ENCODE peak calls at places on chromosome 14, in seven cellular contexts. F is OCI-LY7, J is gastrocnemius medialis, Q is left lung, W is colonic mucosa, X is left ventricle myocardium inferior, E is pancreas. U is an unnamed sample.
A peak's percentile ranks its signal among the peaks of the same experiment; 100 is the strongest.

GRCh38 chr14:37650356-37651037 is 55.1 kb downstream of the TTC6 start:
- DNase-seq in Q (no peak), X (no peak), J (no peak), E (no peak), F (no peak), W (no peak), U (no peak)

GRCh38 chr14:105499256-105500035 is 8.4 kb downstream of the TEDC1 start:
- DNase-seq in X (no peak), F (no peak), W (no peak), E (peak; percentile 72), J (no peak), Q (peak; percentile 24), U (peak; percentile 12)

GRCh38 chr14:102949062-102949800 is 26.8 kb downstream of the AMN start:
- DNase-seq in F (peak; percentile 61), E (peak; percentile 27), J (peak; percentile 85), X (no peak), W (no peak), Q (no peak), U (no peak)

GRCh38 chr14:100857196-100857922 is 31.4 kb downstream of the MEG3 start:
- DNase-seq in F (no peak), W (no peak), E (no peak), Q (no peak), J (no peak), X (peak; percentile 5), U (no peak)

GRCh38 chr14:99093532-99094517 is 178.2 kb downstream of the BCL11B start:
- DNase-seq in F (no peak), X (no peak), J (no peak), Q (no peak), E (no peak), W (no peak), U (no peak)

GRCh38 chr14:105211758-105212089 is 30.6 kb upstream of the NUDT14 start:
- DNase-seq in X (no peak), E (no peak), Q (no peak), F (no peak), W (no peak), J (no peak), U (no peak)

GRCh38 chr14:47102472-47102871 is 450.9 kb upstream of the RPL10L start:
- DNase-seq in X (no peak), J (no peak), W (no peak), E (no peak), F (no peak), Q (no peak), U (no peak)

GRCh38 chr14:103847954-103848719 is 762 bp upstream of the PPP1R13B start:
- DNase-seq in J (peak; percentile 26), F (no peak), Q (no peak), W (no peak), E (peak; percentile 88), X (no peak), U (no peak)

GRCh38 chr14:33914676-33915516 is 36.0 kb downstream of the EGLN3 start:
- DNase-seq in J (no peak), Q (no peak), F (no peak), E (no peak), W (no peak), X (no peak), U (no peak)

GRCh38 chr14:39015360-39015961 is 87.6 kb downstream of the SEC23A start:
- DNase-seq in W (no peak), J (no peak), X (no peak), E (no peak), F (peak; percentile 54), Q (no peak), U (no peak)

GRCh38 chr14:72024043-72024407 is 91.8 kb downstream of the RGS6 start:
- DNase-seq in W (peak; percentile 28), F (peak; percentile 53), Q (no peak), E (no peak), X (no peak), J (no peak), U (peak; percentile 48)

GRCh38 chr14:104723651-104724406 is at the start of gene ADSS1:
- DNase-seq in E (no peak), X (peak; percentile 80), W (peak; percentile 81), Q (peak; percentile 76), F (peak; percentile 54), J (peak; percentile 79), U (peak; percentile 68)

GRCh38 chr14:101810897-101811620 is 49.5 kb downstream of the PPP2R5C start:
- DNase-seq in E (no peak), J (no peak), X (no peak), W (no peak), F (no peak), Q (no peak), U (no peak)

GRCh38 chr14:37179896-37180502 is 7.6 kb upstream of the SLC25A21 start:
- DNase-seq in J (no peak), Q (no peak), E (no peak), X (no peak), W (no peak), F (no peak), U (no peak)

GRCh38 chr14:48575772-48576171 is 900.4 kb upstream of the MDGA2 start:
- DNase-seq in Q (no peak), X (no peak), W (no peak), E (peak; percentile 27), F (no peak), J (no peak), U (no peak)

GRCh38 chr14:85991156-85991555 is 461.2 kb downstream of the FLRT2 start:
- DNase-seq in E (no peak), F (no peak), W (no peak), X (no peak), Q (no peak), J (no peak), U (no peak)

GRCh38 chr14:59482471-59483331 is 1.5 kb downstream of the L3HYPDH start:
- DNase-seq in E (no peak), F (no peak), W (peak; percentile 40), J (no peak), Q (no peak), X (no peak), U (no peak)

GRCh38 chr14:93050761-93051160 is 65.0 kb downstream of the ITPK1 start:
- DNase-seq in X (peak; percentile 14), W (no peak), Q (no peak), J (no peak), F (no peak), E (peak; percentile 42), U (no peak)

GRCh38 chr14:93049867-93050331 is 65.8 kb downstream of the ITPK1 start:
- DNase-seq in E (peak; percentile 32), F (no peak), W (no peak), X (peak; percentile 16), Q (no peak), J (peak; percentile 64), U (no peak)

GRCh38 chr14:93048843-93049242 is 66.9 kb downstream of the ITPK1 start:
- DNase-seq in F (no peak), Q (no peak), X (no peak), E (no peak), W (no peak), J (no peak), U (no peak)

GRCh38 chr14:93047661-93048060 is 68.1 kb downstream of the ITPK1 start:
- DNase-seq in W (no peak), Q (no peak), X (peak; percentile 5), F (no peak), E (no peak), J (peak; percentile 63), U (no peak)

DNA sequence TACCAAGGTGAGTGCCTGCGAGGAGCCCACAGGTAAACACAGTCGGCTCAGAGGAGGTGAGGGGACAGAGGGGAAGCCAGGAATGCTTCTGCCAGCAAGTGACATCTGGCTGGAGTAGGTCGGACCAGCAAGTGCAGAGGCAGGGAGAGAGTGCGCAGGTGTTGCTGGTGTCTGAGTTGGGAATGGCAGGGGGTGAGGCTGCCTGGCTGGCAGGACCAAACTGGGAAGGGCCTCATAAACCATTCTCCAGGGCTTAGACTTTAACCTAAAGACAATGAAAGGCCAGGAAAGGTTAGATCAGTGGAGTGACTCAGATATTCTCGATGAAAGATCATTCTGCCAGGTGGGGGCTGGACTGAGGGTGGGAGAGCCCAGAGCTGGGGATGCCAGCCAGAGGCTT is 66.4 kb downstream of the ITPK1 start:
- DNase-seq in X (no peak), W (peak; percentile 87), J (no peak), Q (no peak), E (peak; percentile 50), F (no peak), U (no peak)
- TF ChIP-seq CTCF in X (no peak), W (no peak), J (no peak), Q (no peak), E (no peak), F (no peak), U (no peak)

DNA sequence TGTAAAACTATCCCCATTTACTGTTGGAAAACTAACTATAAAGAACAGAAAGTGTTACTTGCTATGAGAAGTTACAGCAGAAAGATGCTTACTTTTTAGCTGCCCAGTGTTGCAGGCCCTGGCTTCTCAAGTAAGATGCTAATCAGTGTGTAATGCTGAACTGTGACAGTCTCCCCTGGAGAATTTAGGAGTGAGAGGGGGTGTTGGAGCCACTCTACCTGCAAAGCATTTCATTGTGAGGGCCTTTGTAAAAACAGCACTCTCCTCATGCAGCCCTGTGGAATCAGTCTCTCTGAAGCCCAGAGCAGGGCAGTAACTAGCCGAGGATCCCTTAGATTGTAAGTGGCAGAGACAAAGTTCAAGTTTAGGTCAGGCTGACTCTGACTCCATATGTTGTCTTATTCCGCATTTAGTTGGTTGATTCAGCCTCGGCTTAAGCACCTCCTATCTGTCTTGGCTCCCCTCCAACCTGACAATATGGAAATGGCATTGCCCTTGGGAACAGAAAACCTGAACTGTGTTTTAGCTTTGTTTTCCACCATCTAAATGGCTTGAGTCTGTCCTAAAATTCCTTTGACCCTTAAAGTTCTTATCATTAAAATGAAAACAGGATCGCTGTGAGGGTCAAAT is 141.3 kb downstream of the PRKCH start:
- DNase-seq in Q (no peak), F (no peak), X (no peak), J (no peak), W (peak; percentile 50), E (no peak), U (no peak)
- H3K4me3 ChIP-seq in Q (no peak overlapping the region), F (no peak overlapping the region), X (no peak overlapping the region), J (no peak overlapping the region), W (no peak overlapping the region), E (no peak overlapping the region), U (no peak overlapping the region)

GRCh38 chr14:35068238-35069012 is 22.4 kb downstream of the FAM177A1 start:
- DNase-seq in W (peak; percentile 58), E (no peak), X (no peak), Q (no peak), J (no peak), F (no peak), U (no peak)
- H3K36me3 ChIP-seq in W (no peaks in the 10 kb centered on the region), E (no peaks in the 10 kb centered on the region), X (peaks cover 70% of the 10 kb centered on the region), Q (no peaks in the 10 kb centered on the region), J (peaks cover 20% of the 10 kb centered on the region), F (peaks cover 13% of the 10 kb centered on the region), U (peaks cover 2% of the 10 kb centered on the region)

DNA sequence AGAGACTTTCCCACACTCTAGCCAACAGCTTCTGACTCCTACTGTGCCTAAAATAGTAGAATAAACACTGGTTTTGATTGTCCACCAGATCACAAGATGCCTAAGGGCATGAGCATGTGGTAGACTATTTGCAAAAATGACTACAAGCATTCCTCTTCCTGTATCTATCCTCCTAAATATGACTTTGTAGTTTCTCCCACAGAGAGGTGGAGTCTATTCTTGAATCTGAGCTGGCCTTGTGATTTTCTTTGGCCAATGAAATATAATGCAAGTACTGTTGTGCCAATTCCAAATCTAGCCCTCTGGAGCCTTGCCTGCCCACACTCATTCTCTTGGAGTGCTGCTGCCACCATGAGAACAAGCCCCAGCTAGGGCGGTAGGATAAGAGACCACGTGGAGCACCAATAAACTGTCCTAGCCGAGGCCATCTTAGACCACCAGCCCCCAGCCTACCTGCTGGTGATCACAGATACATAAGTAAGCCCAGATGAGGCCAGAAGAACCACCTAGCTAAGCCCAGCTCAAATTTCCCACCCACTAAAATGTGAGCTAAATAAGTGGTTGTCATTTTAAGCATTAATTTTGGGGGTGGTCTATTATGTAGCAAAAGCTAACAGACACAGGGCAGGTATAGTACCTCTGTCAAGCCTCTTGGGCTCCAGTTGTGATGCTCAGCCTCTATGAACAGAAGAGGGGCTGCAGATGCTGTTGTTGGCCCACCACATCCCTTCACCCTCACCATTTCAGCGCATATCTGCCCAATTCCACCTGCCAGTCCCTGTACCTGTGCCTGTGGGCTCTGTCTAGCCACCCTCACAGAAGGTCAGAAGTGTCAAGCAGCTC is 17.9 kb downstream of the ZFP36L1 start:
- DNase-seq in W (no peak), F (no peak), E (peak; percentile 7), X (no peak), Q (no peak), J (peak; percentile 64), U (no peak)
- TF ChIP-seq CTCF in W (no peak), F (no peak), E (no peak), X (no peak), Q (no peak), J (no peak), U (no peak)

U was measured in GM06990.